ENCODE peak calls at places on chromosomes 3 and 15, in eight cellular contexts. One of them, this sample, is unnamed.
A peak's percentile ranks its signal among the peaks of the same experiment; 100 is the strongest.

GRCh38 chr15:92636401-92636949 is 19.1 kb downstream of the FAM174B start:
- DNase-seq in body of pancreas: no peak
- DNase-seq in brain microvascular endothelial cell: no peak
- DNase-seq in endodermal cell: no peak
- DNase-seq in H1: no peak
- DNase-seq in astrocyte of the spinal cord: no peak
- DNase-seq in uterus: peak; percentile 8
- DNase-seq in progenitor cell of endocrine pancreas: no peak
- DNase-seq in this sample: no peak

GRCh38 chr3:10055097-10055496 is 28.9 kb downstream of the FANCD2 start:
- DNase-seq in uterus: no peak
- DNase-seq in endodermal cell: no peak
- DNase-seq in body of pancreas: no peak
- DNase-seq in astrocyte of the spinal cord: no peak
- DNase-seq in H1: no peak
- DNase-seq in brain microvascular endothelial cell: no peak
- DNase-seq in progenitor cell of endocrine pancreas: no peak
- DNase-seq in this sample: no peak

GRCh38 chr3:10173926-10174435 is 9.3 kb downstream of the IRAK2 start:
- DNase-seq in brain microvascular endothelial cell: peak; percentile 98
- DNase-seq in H1: no peak
- DNase-seq in uterus: peak; percentile 77
- DNase-seq in astrocyte of the spinal cord: peak; percentile 97
- DNase-seq in progenitor cell of endocrine pancreas: no peak
- DNase-seq in body of pancreas: peak; percentile 44
- DNase-seq in endodermal cell: no peak
- DNase-seq in this sample: no peak

GRCh38 chr15:36653851-36654250 is 74.4 kb downstream of the CDIN1 start:
- DNase-seq in brain microvascular endothelial cell: no peak
- DNase-seq in astrocyte of the spinal cord: no peak
- DNase-seq in H1: no peak
- DNase-seq in progenitor cell of endocrine pancreas: no peak
- DNase-seq in endodermal cell: no peak
- DNase-seq in body of pancreas: no peak
- DNase-seq in uterus: no peak
- DNase-seq in this sample: no peak

GRCh38 chr3:45566951-45567411 is 27.6 kb upstream of the LIMD1 start:
- DNase-seq in uterus: no peak
- DNase-seq in H1: no peak
- DNase-seq in progenitor cell of endocrine pancreas: no peak
- DNase-seq in endodermal cell: no peak
- DNase-seq in brain microvascular endothelial cell: no peak
- DNase-seq in astrocyte of the spinal cord: no peak
- DNase-seq in body of pancreas: no peak
- DNase-seq in this sample: no peak

GRCh38 chr3:84136425-84136824 is 822.4 kb upstream of the CADM2 start:
- DNase-seq in astrocyte of the spinal cord: no peak
- DNase-seq in progenitor cell of endocrine pancreas: no peak
- DNase-seq in body of pancreas: no peak
- DNase-seq in brain microvascular endothelial cell: no peak
- DNase-seq in H1: no peak
- DNase-seq in uterus: no peak
- DNase-seq in endodermal cell: no peak
- DNase-seq in this sample: no peak

GRCh38 chr15:40108061-40108854 is 421 bp downstream of the BMF start:
- DNase-seq in uterus: peak; percentile 81
- DNase-seq in body of pancreas: peak; percentile 78
- DNase-seq in astrocyte of the spinal cord: peak; percentile 37
- DNase-seq in endodermal cell: peak; percentile 78
- DNase-seq in H1: no peak
- DNase-seq in brain microvascular endothelial cell: no peak
- DNase-seq in progenitor cell of endocrine pancreas: no peak
- DNase-seq in this sample: no peak

GRCh38 chr3:85567074-85567676 is 608.4 kb downstream of the CADM2 start:
- DNase-seq in uterus: no peak
- DNase-seq in body of pancreas: peak; percentile 49
- DNase-seq in brain microvascular endothelial cell: peak; percentile 53
- DNase-seq in H1: peak; percentile 74
- DNase-seq in astrocyte of the spinal cord: peak; percentile 39
- DNase-seq in endodermal cell: peak; percentile 82
- DNase-seq in progenitor cell of endocrine pancreas: no peak
- DNase-seq in this sample: no peak

GRCh38 chr3:23002846-23003800 is 200.0 kb upstream of the UBE2E2 start:
- DNase-seq in uterus: no peak
- DNase-seq in progenitor cell of endocrine pancreas: no peak
- DNase-seq in brain microvascular endothelial cell: peak; percentile 59
- DNase-seq in body of pancreas: peak; percentile 32
- DNase-seq in astrocyte of the spinal cord: peak; percentile 63
- DNase-seq in endodermal cell: no peak
- DNase-seq in H1: no peak
- DNase-seq in this sample: no peak

GRCh38 chr3:177705976-177706866 is 508.9 kb upstream of the TBL1XR1 start:
- DNase-seq in endodermal cell: no peak
- DNase-seq in brain microvascular endothelial cell: peak; percentile 28
- DNase-seq in body of pancreas: peak; percentile 12
- DNase-seq in astrocyte of the spinal cord: peak; percentile 39
- DNase-seq in uterus: peak; percentile 21
- DNase-seq in progenitor cell of endocrine pancreas: no peak
- DNase-seq in H1: no peak
- DNase-seq in this sample: no peak

GRCh38 chr3:183378951-183379350 is 49.5 kb downstream of the MCF2L2 start:
- DNase-seq in brain microvascular endothelial cell: no peak
- DNase-seq in astrocyte of the spinal cord: no peak
- DNase-seq in endodermal cell: no peak
- DNase-seq in H1: no peak
- DNase-seq in progenitor cell of endocrine pancreas: no peak
- DNase-seq in body of pancreas: no peak
- DNase-seq in uterus: no peak
- DNase-seq in this sample: no peak

GRCh38 chr3:132695422-132695821 is 26.8 kb downstream of the NPHP3 start:
- DNase-seq in H1: no peak
- DNase-seq in astrocyte of the spinal cord: no peak
- DNase-seq in progenitor cell of endocrine pancreas: no peak
- DNase-seq in endodermal cell: no peak
- DNase-seq in uterus: no peak
- DNase-seq in brain microvascular endothelial cell: no peak
- DNase-seq in body of pancreas: no peak
- DNase-seq in this sample: no peak

GRCh38 chr3:171494457-171495109 is 34.4 kb upstream of the TNIK start:
- DNase-seq in astrocyte of the spinal cord: no peak
- DNase-seq in H1: no peak
- DNase-seq in uterus: no peak
- DNase-seq in brain microvascular endothelial cell: no peak
- DNase-seq in body of pancreas: no peak
- DNase-seq in endodermal cell: no peak
- DNase-seq in progenitor cell of endocrine pancreas: no peak
- DNase-seq in this sample: no peak

GRCh38 chr15:82303956-82304640 is 41.5 kb downstream of the SAXO2 start:
- DNase-seq in brain microvascular endothelial cell: no peak
- DNase-seq in endodermal cell: no peak
- DNase-seq in body of pancreas: no peak
- DNase-seq in progenitor cell of endocrine pancreas: no peak
- DNase-seq in uterus: no peak
- DNase-seq in astrocyte of the spinal cord: no peak
- DNase-seq in H1: peak; percentile 29
- DNase-seq in this sample: no peak

GRCh38 chr3:29144807-29145206 is 136.1 kb upstream of the RBMS3 start:
- DNase-seq in body of pancreas: peak; percentile 13
- DNase-seq in endodermal cell: no peak
- DNase-seq in brain microvascular endothelial cell: peak; percentile 88
- DNase-seq in progenitor cell of endocrine pancreas: no peak
- DNase-seq in astrocyte of the spinal cord: peak; percentile 78
- DNase-seq in H1: no peak
- DNase-seq in uterus: peak; percentile 43
- DNase-seq in this sample: no peak

GRCh38 chr15:99732268-99732641 is 982 bp downstream of the LYSMD4 start:
- DNase-seq in astrocyte of the spinal cord: peak; percentile 33
- DNase-seq in progenitor cell of endocrine pancreas: no peak
- DNase-seq in brain microvascular endothelial cell: no peak
- DNase-seq in endodermal cell: no peak
- DNase-seq in body of pancreas: peak; percentile 22
- DNase-seq in H1: no peak
- DNase-seq in uterus: no peak
- DNase-seq in this sample: no peak

GRCh38 chr3:87229113-87229512 is 2.0 kb downstream of the CHMP2B start:
- DNase-seq in progenitor cell of endocrine pancreas: no peak
- DNase-seq in endodermal cell: no peak
- DNase-seq in brain microvascular endothelial cell: no peak
- DNase-seq in uterus: no peak
- DNase-seq in body of pancreas: no peak
- DNase-seq in astrocyte of the spinal cord: no peak
- DNase-seq in H1: no peak
- DNase-seq in this sample: no peak

GRCh38 chr3:177102526-177102925 is 94.8 kb downstream of the TBL1XR1 start:
- DNase-seq in endodermal cell: no peak
- DNase-seq in progenitor cell of endocrine pancreas: no peak
- DNase-seq in astrocyte of the spinal cord: peak; percentile 29
- DNase-seq in H1: no peak
- DNase-seq in uterus: no peak
- DNase-seq in brain microvascular endothelial cell: peak; percentile 78
- DNase-seq in body of pancreas: no peak
- DNase-seq in this sample: no peak

GRCh38 chr15:41207687-41208448 is 22.7 kb downstream of the EXD1 start:
- DNase-seq in endodermal cell: no peak
- DNase-seq in body of pancreas: no peak
- DNase-seq in brain microvascular endothelial cell: peak; percentile 15
- DNase-seq in astrocyte of the spinal cord: peak; percentile 11
- DNase-seq in uterus: no peak
- DNase-seq in H1: no peak
- DNase-seq in progenitor cell of endocrine pancreas: no peak
- DNase-seq in this sample: no peak

GRCh38 chr15:72856549-72857040 is 73.0 kb upstream of the ADPGK start:
- DNase-seq in body of pancreas: no peak
- DNase-seq in uterus: no peak
- DNase-seq in progenitor cell of endocrine pancreas: no peak
- DNase-seq in astrocyte of the spinal cord: no peak
- DNase-seq in brain microvascular endothelial cell: no peak
- DNase-seq in H1: peak; percentile 32
- DNase-seq in endodermal cell: no peak
- DNase-seq in this sample: no peak

GRCh38 chr15:52783929-52784798 is 6.0 kb downstream of the ONECUT1 start:
- DNase-seq in astrocyte of the spinal cord: no peak
- DNase-seq in H1: peak; percentile 85
- DNase-seq in endodermal cell: peak; percentile 90
- DNase-seq in brain microvascular endothelial cell: no peak
- DNase-seq in body of pancreas: peak; percentile 77
- DNase-seq in uterus: no peak
- DNase-seq in progenitor cell of endocrine pancreas: no peak
- DNase-seq in this sample: no peak
- TF ChIP-seq CTCF in astrocyte of the spinal cord: peak; percentile 43
- TF ChIP-seq CTCF in H1: peak; percentile 75
- TF ChIP-seq CTCF in endodermal cell: peak; percentile 95
- TF ChIP-seq CTCF in brain microvascular endothelial cell: peak; percentile 49
- TF ChIP-seq CTCF in body of pancreas: peak; percentile 64
- TF ChIP-seq CTCF in uterus: no peak
- TF ChIP-seq CTCF in progenitor cell of endocrine pancreas: peak; percentile 86
- TF ChIP-seq CTCF in this sample: peak; percentile 93

GRCh38 chr15:32649336-32649735 is 7.8 kb downstream of the SCG5 start:
- DNase-seq in endodermal cell: peak; percentile 71
- DNase-seq in H1: no peak
- DNase-seq in body of pancreas: peak; percentile 50
- DNase-seq in uterus: no peak
- DNase-seq in brain microvascular endothelial cell: peak; percentile 60
- DNase-seq in astrocyte of the spinal cord: peak; percentile 43
- DNase-seq in progenitor cell of endocrine pancreas: no peak
- DNase-seq in this sample: no peak
- TF ChIP-seq CTCF in endodermal cell: peak; percentile 75
- TF ChIP-seq CTCF in H1: peak; percentile 59
- TF ChIP-seq CTCF in body of pancreas: peak; percentile 6
- TF ChIP-seq CTCF in uterus: no peak
- TF ChIP-seq CTCF in brain microvascular endothelial cell: peak; percentile 77
- TF ChIP-seq CTCF in astrocyte of the spinal cord: peak; percentile 68
- TF ChIP-seq CTCF in progenitor cell of endocrine pancreas: peak; percentile 32
- TF ChIP-seq CTCF in this sample: peak; percentile 63

GRCh38 chr15:31461911-31462480 is 135.4 kb downstream of the KLF13 start:
- DNase-seq in body of pancreas: no peak
- DNase-seq in endodermal cell: peak; percentile 44
- DNase-seq in uterus: peak; percentile 3
- DNase-seq in brain microvascular endothelial cell: no peak
- DNase-seq in H1: no peak
- DNase-seq in astrocyte of the spinal cord: no peak
- DNase-seq in progenitor cell of endocrine pancreas: no peak
- DNase-seq in this sample: no peak
- TF ChIP-seq CTCF in body of pancreas: no peak
- TF ChIP-seq CTCF in endodermal cell: peak; percentile 56
- TF ChIP-seq CTCF in uterus: no peak
- TF ChIP-seq CTCF in brain microvascular endothelial cell: peak; percentile 44
- TF ChIP-seq CTCF in H1: peak; percentile 21
- TF ChIP-seq CTCF in astrocyte of the spinal cord: peak; percentile 49
- TF ChIP-seq CTCF in progenitor cell of endocrine pancreas: no peak
- TF ChIP-seq CTCF in this sample: no peak

GRCh38 chr3:17307482-17307881 is 422.7 kb downstream of the PLCL2 start:
- DNase-seq in H1: no peak
- DNase-seq in body of pancreas: no peak
- DNase-seq in uterus: no peak
- DNase-seq in progenitor cell of endocrine pancreas: no peak
- DNase-seq in astrocyte of the spinal cord: no peak
- DNase-seq in endodermal cell: no peak
- DNase-seq in brain microvascular endothelial cell: no peak
- DNase-seq in this sample: no peak

GRCh38 chr3:17302774-17303173 is 418.0 kb downstream of the PLCL2 start:
- DNase-seq in uterus: peak; percentile 20
- DNase-seq in progenitor cell of endocrine pancreas: no peak
- DNase-seq in H1: no peak
- DNase-seq in brain microvascular endothelial cell: no peak
- DNase-seq in endodermal cell: no peak
- DNase-seq in astrocyte of the spinal cord: peak; percentile 20
- DNase-seq in body of pancreas: peak; percentile 15
- DNase-seq in this sample: no peak

GRCh38 chr3:17310983-17311382 is 426.2 kb downstream of the PLCL2 start:
- DNase-seq in body of pancreas: no peak
- DNase-seq in uterus: no peak
- DNase-seq in endodermal cell: no peak
- DNase-seq in brain microvascular endothelial cell: no peak
- DNase-seq in progenitor cell of endocrine pancreas: no peak
- DNase-seq in H1: no peak
- DNase-seq in astrocyte of the spinal cord: no peak
- DNase-seq in this sample: no peak

GRCh38 chr3:17304969-17305368 is 420.2 kb downstream of the PLCL2 start:
- DNase-seq in brain microvascular endothelial cell: no peak
- DNase-seq in H1: no peak
- DNase-seq in endodermal cell: no peak
- DNase-seq in astrocyte of the spinal cord: no peak
- DNase-seq in body of pancreas: no peak
- DNase-seq in progenitor cell of endocrine pancreas: no peak
- DNase-seq in uterus: no peak
- DNase-seq in this sample: no peak

DNA sequence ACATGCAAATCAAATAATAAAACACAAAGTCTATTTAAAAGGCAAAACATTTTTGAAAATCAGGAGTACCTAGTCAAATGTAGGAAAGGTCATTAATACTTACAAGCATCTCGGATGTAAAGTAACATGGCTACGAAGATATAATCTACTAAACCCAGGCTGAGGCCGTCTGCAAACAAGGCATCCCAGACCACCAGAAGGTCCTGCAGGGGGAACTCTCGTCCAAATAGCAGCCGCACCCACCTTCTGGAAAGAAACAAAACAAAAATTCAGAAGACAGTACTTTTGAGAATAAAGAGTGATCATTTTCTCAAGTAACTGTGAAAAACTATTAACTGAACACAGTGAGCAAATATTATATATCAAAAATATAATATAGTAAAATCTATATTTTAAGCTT is 423.1 kb downstream of the PLCL2 start:
- DNase-seq in brain microvascular endothelial cell: no peak
- DNase-seq in endodermal cell: peak; percentile 52
- DNase-seq in body of pancreas: no peak
- DNase-seq in H1: no peak
- DNase-seq in astrocyte of the spinal cord: no peak
- DNase-seq in progenitor cell of endocrine pancreas: no peak
- DNase-seq in uterus: no peak
- DNase-seq in this sample: no peak
- TF ChIP-seq CTCF in brain microvascular endothelial cell: no peak
- TF ChIP-seq CTCF in endodermal cell: peak; percentile 44
- TF ChIP-seq CTCF in body of pancreas: no peak
- TF ChIP-seq CTCF in H1: peak; percentile 20
- TF ChIP-seq CTCF in astrocyte of the spinal cord: no peak
- TF ChIP-seq CTCF in progenitor cell of endocrine pancreas: no peak
- TF ChIP-seq CTCF in uterus: no peak
- TF ChIP-seq CTCF in this sample: no peak

This sample was measured in type B pancreatic cell.